ENCODE peak calls at places on chromosomes 1 and 21, in five cellular contexts. One of them, this sample, is unnamed.

GRCh38 chr21:16055012-16055411 is 325.2 kb downstream of the USP25 start:
- DNase-seq in ACHN: no peak
- DNase-seq in stimulated activated CD4-positive, alpha-beta T cell treated with anti-CD3 and anti-CD28 coated beads, Interleukin-1b, Interleukin-23, amount 100 ng/mL, for 48 hours: no peak
- DNase-seq in dorsolateral prefrontal cortex: no peak
- DNase-seq in fibroblast of mammary gland: no peak
- DNase-seq in this sample: no peak

GRCh38 chr1:59707216-59707615 is 107.5 kb upstream of the HOOK1 start:
- DNase-seq in ACHN: peak; percentile 65
- DNase-seq in stimulated activated CD4-positive, alpha-beta T cell treated with anti-CD3 and anti-CD28 coated beads, Interleukin-1b, Interleukin-23, amount 100 ng/mL, for 48 hours: no peak
- DNase-seq in dorsolateral prefrontal cortex: no peak
- DNase-seq in fibroblast of mammary gland: peak; percentile 99
- DNase-seq in this sample: no peak

GRCh38 chr1:244076740-244077139 is 25.7 kb downstream of the ZBTB18 start:
- DNase-seq in ACHN: no peak
- DNase-seq in stimulated activated CD4-positive, alpha-beta T cell treated with anti-CD3 and anti-CD28 coated beads, Interleukin-1b, Interleukin-23, amount 100 ng/mL, for 48 hours: no peak
- DNase-seq in dorsolateral prefrontal cortex: no peak
- DNase-seq in fibroblast of mammary gland: no peak
- DNase-seq in this sample: no peak

GRCh38 chr1:227949341-227949921 is 1.7 kb upstream of the WNT9A start:
- DNase-seq in ACHN: no peak
- DNase-seq in stimulated activated CD4-positive, alpha-beta T cell treated with anti-CD3 and anti-CD28 coated beads, Interleukin-1b, Interleukin-23, amount 100 ng/mL, for 48 hours: no peak
- DNase-seq in dorsolateral prefrontal cortex: peak; percentile 3
- DNase-seq in fibroblast of mammary gland: no peak
- DNase-seq in this sample: no peak

GRCh38 chr1:34747638-34747941 is 7.3 kb upstream of the GJB5 start:
- DNase-seq in ACHN: no peak
- DNase-seq in stimulated activated CD4-positive, alpha-beta T cell treated with anti-CD3 and anti-CD28 coated beads, Interleukin-1b, Interleukin-23, amount 100 ng/mL, for 48 hours: no peak
- DNase-seq in dorsolateral prefrontal cortex: no peak
- DNase-seq in fibroblast of mammary gland: no peak
- DNase-seq in this sample: no peak

GRCh38 chr1:150764617-150765090 is 924 bp downstream of the CTSS start:
- DNase-seq in ACHN: peak; percentile 4
- DNase-seq in stimulated activated CD4-positive, alpha-beta T cell treated with anti-CD3 and anti-CD28 coated beads, Interleukin-1b, Interleukin-23, amount 100 ng/mL, for 48 hours: no peak
- DNase-seq in dorsolateral prefrontal cortex: no peak
- DNase-seq in fibroblast of mammary gland: peak; percentile 80
- DNase-seq in this sample: no peak

GRCh38 chr1:248688527-248689298 is 13.9 kb downstream of the OR14I1 start:
- DNase-seq in ACHN: no peak
- DNase-seq in stimulated activated CD4-positive, alpha-beta T cell treated with anti-CD3 and anti-CD28 coated beads, Interleukin-1b, Interleukin-23, amount 100 ng/mL, for 48 hours: no peak
- DNase-seq in dorsolateral prefrontal cortex: no peak
- DNase-seq in fibroblast of mammary gland: no peak
- DNase-seq in this sample: no peak

GRCh38 chr1:217614319-217614718 is 16.6 kb downstream of the GPATCH2 start:
- DNase-seq in ACHN: no peak
- DNase-seq in stimulated activated CD4-positive, alpha-beta T cell treated with anti-CD3 and anti-CD28 coated beads, Interleukin-1b, Interleukin-23, amount 100 ng/mL, for 48 hours: no peak
- DNase-seq in dorsolateral prefrontal cortex: no peak
- DNase-seq in fibroblast of mammary gland: peak; percentile 23
- DNase-seq in this sample: no peak

GRCh38 chr1:91572044-91572443 is 71.4 kb downstream of the CDC7 start:
- DNase-seq in ACHN: no peak
- DNase-seq in stimulated activated CD4-positive, alpha-beta T cell treated with anti-CD3 and anti-CD28 coated beads, Interleukin-1b, Interleukin-23, amount 100 ng/mL, for 48 hours: no peak
- DNase-seq in dorsolateral prefrontal cortex: no peak
- DNase-seq in fibroblast of mammary gland: no peak
- DNase-seq in this sample: no peak

GRCh38 chr1:86507935-86508582 is 38.8 kb upstream of the CLCA4 start:
- DNase-seq in ACHN: peak; percentile 15
- DNase-seq in stimulated activated CD4-positive, alpha-beta T cell treated with anti-CD3 and anti-CD28 coated beads, Interleukin-1b, Interleukin-23, amount 100 ng/mL, for 48 hours: no peak
- DNase-seq in dorsolateral prefrontal cortex: no peak
- DNase-seq in fibroblast of mammary gland: peak; percentile 63
- DNase-seq in this sample: peak; percentile 26

GRCh38 chr1:172779501-172779900 is 120.6 kb downstream of the FASLG start:
- DNase-seq in ACHN: no peak
- DNase-seq in stimulated activated CD4-positive, alpha-beta T cell treated with anti-CD3 and anti-CD28 coated beads, Interleukin-1b, Interleukin-23, amount 100 ng/mL, for 48 hours: no peak
- DNase-seq in dorsolateral prefrontal cortex: no peak
- DNase-seq in fibroblast of mammary gland: peak; percentile 7
- DNase-seq in this sample: no peak